ENCODE peak calls at places on chromosomes 7 and 10, in six cellular contexts. One of them, this sample, is unnamed.

GRCh38 chr7:79401254-79401653 is 52.2 kb downstream of the MAGI2 start:
- DNase-seq in H9: no peak
- DNase-seq in mesenchymal stem cell: no peak
- DNase-seq in IMR-90: no peak
- DNase-seq in neuronal stem cell: no peak
- DNase-seq in trophoblast cell: no peak
- DNase-seq in this sample: no peak

GRCh38 chr7:68833442-68833841 is 764.8 kb upstream of the AUTS2 start:
- DNase-seq in H9: no peak
- DNase-seq in mesenchymal stem cell: no peak
- DNase-seq in IMR-90: no peak
- DNase-seq in neuronal stem cell: no peak
- DNase-seq in trophoblast cell: no peak
- DNase-seq in this sample: no peak

GRCh38 chr7:8379264-8379663 is 54.1 kb upstream of the NXPH1 start:
- DNase-seq in H9: no peak
- DNase-seq in mesenchymal stem cell: no peak
- DNase-seq in IMR-90: no peak
- DNase-seq in neuronal stem cell: peak
- DNase-seq in trophoblast cell: no peak
- DNase-seq in this sample: no peak

GRCh38 chr10:110765513-110766375 is 106.0 kb upstream of the PDCD4 start:
- DNase-seq in H9: no peak
- DNase-seq in mesenchymal stem cell: peak
- DNase-seq in IMR-90: peak
- DNase-seq in neuronal stem cell: no peak
- DNase-seq in trophoblast cell: peak
- DNase-seq in this sample: no peak

GRCh38 chr10:30763933-30764332 is 134.4 kb upstream of the LYZL2 start:
- DNase-seq in H9: no peak
- DNase-seq in mesenchymal stem cell: no peak
- DNase-seq in IMR-90: no peak
- DNase-seq in neuronal stem cell: no peak
- DNase-seq in trophoblast cell: peak
- DNase-seq in this sample: no peak

GRCh38 chr10:117134084-117135025 is 3.7 kb downstream of the VAX1 start:
- DNase-seq in H9: peak
- DNase-seq in mesenchymal stem cell: no peak
- DNase-seq in IMR-90: no peak
- DNase-seq in neuronal stem cell: peak
- DNase-seq in trophoblast cell: peak
- DNase-seq in this sample: peak

GRCh38 chr10:22251751-22252285 is 34.0 kb upstream of the EBLN1 start:
- DNase-seq in H9: peak
- DNase-seq in mesenchymal stem cell: peak
- DNase-seq in IMR-90: no peak
- DNase-seq in neuronal stem cell: peak
- DNase-seq in trophoblast cell: peak
- DNase-seq in this sample: peak

GRCh38 chr7:156056548-156056947 is 244.3 kb upstream of the SHH start:
- DNase-seq in H9: no peak
- DNase-seq in mesenchymal stem cell: no peak
- DNase-seq in IMR-90: no peak
- DNase-seq in neuronal stem cell: no peak
- DNase-seq in trophoblast cell: no peak
- DNase-seq in this sample: no peak

GRCh38 chr7:117666689-117667088 is 186.9 kb downstream of the CFTR start:
- DNase-seq in H9: no peak
- DNase-seq in mesenchymal stem cell: no peak
- DNase-seq in IMR-90: no peak
- DNase-seq in neuronal stem cell: no peak
- DNase-seq in trophoblast cell: no peak
- DNase-seq in this sample: no peak

GRCh38 chr10:130493446-130494198 is 357.4 kb downstream of the GLRX3 start:
- DNase-seq in H9: no peak
- DNase-seq in mesenchymal stem cell: no peak
- DNase-seq in IMR-90: no peak
- DNase-seq in neuronal stem cell: no peak
- DNase-seq in trophoblast cell: peak
- DNase-seq in this sample: no peak

GRCh38 chr7:47939425-47940036 is 8.7 kb downstream of the PKD1L1 start:
- DNase-seq in H9: no peak
- DNase-seq in mesenchymal stem cell: no peak
- DNase-seq in IMR-90: no peak
- DNase-seq in neuronal stem cell: no peak
- DNase-seq in trophoblast cell: no peak
- DNase-seq in this sample: no peak

GRCh38 chr10:4851846-4852245 is 25.8 kb downstream of the AKR1E2 start:
- DNase-seq in H9: no peak
- DNase-seq in mesenchymal stem cell: no peak
- DNase-seq in IMR-90: no peak
- DNase-seq in neuronal stem cell: no peak
- DNase-seq in trophoblast cell: no peak
- DNase-seq in this sample: no peak

GRCh38 chr10:119634219-119634544 is 17.0 kb upstream of the BAG3 start:
- DNase-seq in H9: no peak
- DNase-seq in mesenchymal stem cell: peak
- DNase-seq in IMR-90: no peak
- DNase-seq in neuronal stem cell: no peak
- DNase-seq in trophoblast cell: no peak
- DNase-seq in this sample: no peak

GRCh38 chr7:135100856-135101255 is 47.0 kb upstream of the TMEM140 start:
- DNase-seq in H9: no peak
- DNase-seq in mesenchymal stem cell: peak
- DNase-seq in IMR-90: peak
- DNase-seq in neuronal stem cell: no peak
- DNase-seq in trophoblast cell: peak
- DNase-seq in this sample: no peak

GRCh38 chr10:34386911-34387310 is 428.2 kb downstream of the PARD3 start:
- DNase-seq in H9: no peak
- DNase-seq in mesenchymal stem cell: no peak
- DNase-seq in IMR-90: no peak
- DNase-seq in neuronal stem cell: no peak
- DNase-seq in trophoblast cell: no peak
- DNase-seq in this sample: no peak

GRCh38 chr7:47039899-47040298 is 542.0 kb downstream of the TNS3 start:
- DNase-seq in H9: no peak
- DNase-seq in mesenchymal stem cell: no peak
- DNase-seq in IMR-90: peak
- DNase-seq in neuronal stem cell: no peak
- DNase-seq in trophoblast cell: no peak
- DNase-seq in this sample: no peak

GRCh38 chr7:95718556-95719410 is 53.6 kb upstream of the DYNC1I1 start:
- DNase-seq in H9: no peak
- DNase-seq in mesenchymal stem cell: peak
- DNase-seq in IMR-90: peak
- DNase-seq in neuronal stem cell: no peak
- DNase-seq in trophoblast cell: peak
- DNase-seq in this sample: no peak

GRCh38 chr10:35642023-35642792 is at the start of gene FZD8:
- DNase-seq in H9: peak
- DNase-seq in mesenchymal stem cell: peak
- DNase-seq in IMR-90: peak
- DNase-seq in neuronal stem cell: peak
- DNase-seq in trophoblast cell: peak
- DNase-seq in this sample: peak

GRCh38 chr7:75889826-75890225 is 11.0 kb downstream of the RHBDD2 start:
- DNase-seq in H9: no peak
- DNase-seq in mesenchymal stem cell: no peak
- DNase-seq in IMR-90: peak
- DNase-seq in neuronal stem cell: no peak
- DNase-seq in trophoblast cell: no peak
- DNase-seq in this sample: no peak

GRCh38 chr7:139990142-139990535 is 72.6 kb downstream of the PARP12 start:
- DNase-seq in H9: no peak
- DNase-seq in mesenchymal stem cell: no peak
- DNase-seq in IMR-90: no peak
- DNase-seq in neuronal stem cell: no peak
- DNase-seq in trophoblast cell: no peak
- DNase-seq in this sample: no peak

GRCh38 chr7:44378744-44379143 is 53.4 kb upstream of the CAMK2B start:
- DNase-seq in H9: no peak
- DNase-seq in mesenchymal stem cell: peak
- DNase-seq in IMR-90: peak
- DNase-seq in neuronal stem cell: no peak
- DNase-seq in trophoblast cell: no peak
- DNase-seq in this sample: no peak

GRCh38 chr10:84368828-84369227 is 40.4 kb downstream of the CCSER2 start:
- DNase-seq in H9: no peak
- DNase-seq in mesenchymal stem cell: no peak
- DNase-seq in IMR-90: no peak
- DNase-seq in neuronal stem cell: no peak
- DNase-seq in trophoblast cell: no peak
- DNase-seq in this sample: no peak

GRCh38 chr10:58743466-58744115 is 230.9 kb downstream of the BICC1 start:
- DNase-seq in H9: no peak
- DNase-seq in mesenchymal stem cell: peak
- DNase-seq in IMR-90: peak
- DNase-seq in neuronal stem cell: peak
- DNase-seq in trophoblast cell: peak
- DNase-seq in this sample: no peak

GRCh38 chr10:69333205-69333604 is 54.9 kb downstream of the HK1 start:
- DNase-seq in H9: peak
- DNase-seq in mesenchymal stem cell: peak
- DNase-seq in IMR-90: no peak
- DNase-seq in neuronal stem cell: no peak
- DNase-seq in trophoblast cell: peak
- DNase-seq in this sample: no peak
- H2BK5ac ChIP-seq in H9: no peak
- H2BK5ac ChIP-seq in mesenchymal stem cell: no peak
- H2BK5ac ChIP-seq in IMR-90: no peak
- H2BK5ac ChIP-seq in neuronal stem cell: no peak
- H2BK5ac ChIP-seq in trophoblast cell: peak
- H2BK5ac ChIP-seq in this sample: peak

DNA sequence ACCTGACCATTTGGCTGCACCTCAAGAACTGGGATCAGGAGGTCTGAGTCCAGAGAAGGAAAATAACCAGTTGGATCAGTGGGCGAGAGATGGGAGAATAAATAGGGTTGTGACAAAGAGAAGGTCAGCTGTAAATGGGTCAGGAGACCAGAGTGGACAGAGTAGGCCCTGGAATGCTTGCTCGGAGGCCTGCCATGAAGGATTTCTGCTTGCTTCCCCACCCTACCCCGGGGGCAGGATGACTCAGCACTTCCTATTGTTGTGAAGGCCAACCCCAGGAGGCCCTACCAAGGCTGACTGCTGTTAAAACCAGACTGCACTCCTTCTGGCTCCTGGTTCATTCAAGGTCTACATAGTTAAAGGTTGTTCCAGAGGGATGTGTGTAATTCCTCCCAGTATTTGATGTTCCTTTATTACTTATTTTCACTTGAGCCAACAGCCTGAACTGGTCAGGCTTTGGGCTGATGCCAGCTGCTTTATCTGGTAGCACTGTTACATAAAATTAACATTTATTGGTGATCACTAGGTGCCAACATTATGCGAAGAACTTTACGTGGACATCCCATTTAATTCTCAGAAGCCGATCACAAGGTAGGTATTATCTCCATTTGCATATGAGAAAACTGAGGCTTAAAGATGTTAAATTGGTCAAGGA is 27.3 kb upstream of the IFRD1 start:
- DNase-seq in H9: peak
- DNase-seq in mesenchymal stem cell: peak
- DNase-seq in IMR-90: peak
- DNase-seq in neuronal stem cell: peak
- DNase-seq in trophoblast cell: peak
- DNase-seq in this sample: peak
- H2BK5ac ChIP-seq in H9: no peak
- H2BK5ac ChIP-seq in mesenchymal stem cell: no peak
- H2BK5ac ChIP-seq in IMR-90: peak
- H2BK5ac ChIP-seq in neuronal stem cell: no peak
- H2BK5ac ChIP-seq in trophoblast cell: peak
- H2BK5ac ChIP-seq in this sample: peak

DNA sequence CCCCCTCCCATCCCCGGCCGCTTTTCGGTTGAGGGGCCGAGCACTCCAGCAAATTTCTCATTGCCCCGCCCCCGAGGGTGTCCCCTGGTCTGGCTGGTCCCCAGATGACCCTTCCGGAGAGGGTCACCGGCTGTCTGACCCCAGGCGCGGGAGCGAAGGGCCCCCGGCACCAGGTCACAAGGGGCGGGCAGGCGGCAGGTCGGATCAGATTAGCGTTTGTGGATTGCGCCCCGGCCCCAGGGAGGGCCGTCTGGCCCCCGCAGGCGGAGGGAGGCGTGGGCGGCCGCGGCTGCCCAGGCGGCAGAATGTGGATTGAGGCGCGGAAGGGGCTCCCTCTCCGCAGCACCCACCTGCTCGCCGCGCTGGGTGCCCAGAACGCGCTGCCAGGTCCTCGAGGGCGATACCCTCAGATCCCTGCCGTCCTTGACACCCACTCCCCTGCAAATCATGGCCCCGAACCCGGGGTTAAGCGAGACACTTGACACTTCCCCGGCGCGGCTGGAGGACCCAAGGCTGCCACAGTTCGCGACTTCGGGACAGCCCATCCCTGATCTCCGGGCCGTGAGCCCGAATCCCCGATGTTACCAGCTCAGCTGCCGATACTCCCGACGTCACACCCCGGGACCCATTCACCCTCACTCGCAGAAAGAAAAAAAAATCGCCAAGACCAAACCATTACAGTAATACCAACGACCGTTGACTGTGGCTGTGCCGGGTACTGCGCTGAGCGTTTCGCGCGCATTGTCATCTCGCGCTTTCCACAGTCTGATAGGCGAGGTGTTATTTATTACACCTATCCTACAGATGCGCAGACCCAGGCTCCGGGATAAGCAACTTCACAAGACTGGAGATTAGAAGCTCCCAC is 953 bp downstream of the NODAL start:
- DNase-seq in H9: peak
- DNase-seq in mesenchymal stem cell: no peak
- DNase-seq in IMR-90: no peak
- DNase-seq in neuronal stem cell: no peak
- DNase-seq in trophoblast cell: no peak
- DNase-seq in this sample: no peak
- H2BK5ac ChIP-seq in H9: no peak
- H2BK5ac ChIP-seq in mesenchymal stem cell: no peak
- H2BK5ac ChIP-seq in IMR-90: no peak
- H2BK5ac ChIP-seq in neuronal stem cell: no peak
- H2BK5ac ChIP-seq in trophoblast cell: no peak
- H2BK5ac ChIP-seq in this sample: peak

DNA sequence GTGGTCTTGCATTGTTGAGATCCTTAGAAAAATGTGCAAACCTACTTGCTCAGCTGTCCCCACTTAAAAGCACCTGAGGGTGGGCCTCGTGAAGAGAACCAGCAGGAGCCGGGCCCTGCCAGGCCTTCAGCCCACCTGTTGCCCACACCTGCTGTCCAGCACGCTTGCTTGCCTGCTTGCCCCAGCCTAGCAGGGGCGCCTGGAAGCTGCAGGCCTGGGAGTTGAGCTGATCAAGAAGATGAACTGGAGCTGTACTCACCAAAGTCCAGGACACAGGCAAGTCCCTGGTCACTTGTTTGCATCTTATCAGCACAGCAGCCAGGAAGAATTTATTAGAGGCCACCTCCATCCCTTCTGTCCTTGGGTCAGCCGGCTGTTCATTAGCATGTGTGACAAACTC is 23.2 kb downstream of the CYP26A1 start:
- DNase-seq in H9: no peak
- DNase-seq in mesenchymal stem cell: no peak
- DNase-seq in IMR-90: no peak
- DNase-seq in neuronal stem cell: no peak
- DNase-seq in trophoblast cell: no peak
- DNase-seq in this sample: no peak
- H2BK5ac ChIP-seq in H9: no peak
- H2BK5ac ChIP-seq in mesenchymal stem cell: no peak
- H2BK5ac ChIP-seq in IMR-90: no peak
- H2BK5ac ChIP-seq in neuronal stem cell: no peak
- H2BK5ac ChIP-seq in trophoblast cell: no peak
- H2BK5ac ChIP-seq in this sample: no peak